ENCODE peak calls at places on chromosomes 7 and 10, in four cellular contexts. J is KBM-7; D is stimulated activated CD4-positive, alpha-beta T cell treated with anti-CD3 and anti-CD28 coated beads, Interleukin-12 subunit alpha, Interleukin-12 subunit beta, amount 100 ng/mL, for 48 hours; Z is dermis blood vessel endothelial cell. S is an unnamed sample.

GRCh38 chr10:86360657-86361056 is 5.9 kb downstream of the GRID1 start:
- DNase-seq in Z (no peak), D (no peak), J (no peak), S (no peak)

GRCh38 chr7:132333301-132333700 is 243.0 kb downstream of the PLXNA4 start:
- DNase-seq in D (no peak), Z (no peak), J (no peak), S (peak; percentile 27)

GRCh38 chr7:120645976-120646375 is 212.0 kb downstream of the TSPAN12 start:
- DNase-seq in D (no peak), J (no peak), Z (no peak), S (no peak)

GRCh38 chr10:93671042-93671441 is 31.4 kb downstream of the FRA10AC1 start:
- DNase-seq in Z (no peak), J (no peak), D (no peak), S (no peak)

GRCh38 chr7:19538036-19538435 is 170.8 kb downstream of the POLR1F start:
- DNase-seq in D (no peak), J (no peak), Z (no peak), S (no peak)

GRCh38 chr10:30386801-30387588 is 37.9 kb upstream of the MTPAP start:
- DNase-seq in Z (no peak), J (no peak), D (no peak), S (no peak)

GRCh38 chr7:24480501-24480900 is 92.8 kb upstream of the PALS2 start:
- DNase-seq in D (no peak), Z (no peak), J (no peak), S (no peak)

GRCh38 chr10:130206216-130206737 is 70.1 kb downstream of the GLRX3 start:
- DNase-seq in J (no peak), D (no peak), Z (no peak), S (no peak)

GRCh38 chr7:152076324-152076821 is 50.9 kb downstream of the GALNT11 start:
- DNase-seq in D (no peak), Z (peak; percentile 43), J (peak; percentile 52), S (no peak)

GRCh38 chr7:35777121-35777520 is 23.7 kb upstream of the SEPTIN7 start:
- DNase-seq in J (no peak), Z (no peak), D (no peak), S (no peak)

GRCh38 chr10:132565516-132566209 is 28.1 kb downstream of the INPP5A start:
- DNase-seq in Z (no peak), J (no peak), D (no peak), S (no peak)

GRCh38 chr7:105691029-105691691 is 109.9 kb upstream of the EFCAB10 start:
- DNase-seq in Z (peak; percentile 79), J (no peak), D (no peak), S (no peak)

GRCh38 chr7:140654661-140655060 is 14.0 kb upstream of the DENND2A start:
- DNase-seq in D (no peak), J (no peak), Z (no peak), S (no peak)

GRCh38 chr10:126177414-126178030 is 210.8 kb downstream of the ADAM12 start:
- DNase-seq in Z (no peak), J (no peak), D (no peak), S (no peak)

GRCh38 chr7:159191236-159191635 is 46.6 kb upstream of the VIPR2 start:
- DNase-seq in Z (no peak), D (no peak), J (no peak), S (no peak)

GRCh38 chr10:122112021-122112616 is 123.2 kb downstream of the TACC2 start:
- DNase-seq in Z (peak; percentile 72), D (no peak), J (no peak), S (no peak)

GRCh38 chr10:132641401-132641800 is 103.8 kb downstream of the INPP5A start:
- DNase-seq in Z (no peak), J (no peak), D (no peak), S (peak; percentile 10)

GRCh38 chr10:72736881-72737280 is 44.9 kb downstream of the MCU start:
- DNase-seq in Z (no peak), J (peak; percentile 11), D (no peak), S (no peak)

GRCh38 chr10:99694171-99694570 is 34.9 kb downstream of the ENTPD7 start:
- DNase-seq in D (no peak), J (no peak), Z (no peak), S (no peak)

GRCh38 chr7:79504607-79505389 is 51.3 kb upstream of the MAGI2 start:
- DNase-seq in D (no peak), J (no peak), Z (no peak), S (no peak)

GRCh38 chr10:76201962-76202361 is 770.5 kb downstream of the LRMDA start:
- DNase-seq in Z (no peak), D (no peak), J (no peak), S (no peak)

GRCh38 chr10:99593312-99593711 is 26.9 kb downstream of the SLC25A28 start:
- DNase-seq in J (no peak), D (no peak), Z (no peak), S (no peak)

GRCh38 chr10:79403441-79404230 is 41.8 kb downstream of the ZCCHC24 start:
- DNase-seq in Z (peak; percentile 44), J (no peak), D (no peak), S (peak; percentile 66)

GRCh38 chr7:17849504-17849903 is 90.8 kb downstream of the SNX13 start:
- DNase-seq in D (no peak), Z (no peak), J (no peak), S (no peak)

GRCh38 chr7:103117016-103117415 is 31.9 kb downstream of the NAPEPLD start:
- DNase-seq in D (no peak), J (no peak), Z (no peak), S (no peak)

GRCh38 chr7:130947792-130948580 is 214.0 kb upstream of the KLF14 start:
- DNase-seq in Z (no peak), J (no peak), D (no peak), S (no peak)

GRCh38 chr10:117175215-117175900 is 21.9 kb upstream of the KCNK18 start:
- DNase-seq in Z (peak; percentile 11), D (no peak), J (no peak), S (no peak)

GRCh38 chr10:89479255-89479654 is 56.1 kb downstream of the SLC16A12 start:
- DNase-seq in J (no peak), D (no peak), Z (no peak), S (no peak)

GRCh38 chr7:158388072-158388471 is 199.6 kb downstream of the PTPRN2 start:
- DNase-seq in D (no peak), J (no peak), Z (no peak), S (no peak)

GRCh38 chr10:80453715-80454525 is at the start of gene TSPAN14:
- DNase-seq in D (peak; percentile 78), J (peak; percentile 60), Z (peak; percentile 84), S (peak; percentile 88)

GRCh38 chr7:143318661-143319060 is 2.8 kb downstream of the CLCN1 start:
- DNase-seq in D (no peak), Z (no peak), J (no peak), S (no peak)

GRCh38 chr10:124522903-124523260 is 61.3 kb downstream of the LHPP start:
- DNase-seq in D (no peak), Z (peak; percentile 19), J (no peak), S (no peak)

GRCh38 chr10:86178401-86179142 is 188.0 kb downstream of the GRID1 start:
- DNase-seq in J (no peak), D (peak; percentile 1), Z (peak; percentile 4), S (no peak)

GRCh38 chr7:1692500-1693418 is 22.7 kb downstream of the ELFN1 start:
- DNase-seq in J (no peak), Z (no peak), D (no peak), S (no peak)

S was measured in left ventricle myocardium inferior.